ENCODE peak calls at places on chromosome 17, in five cellular contexts. O is HEK293T; Z is GM12891; Y is HS-5; C is activated T-cell treated with anti-CD3 and anti-CD28 coated beads, Interleukin-2, amount 50 U/mL, for 4 hours. L is an unnamed sample.

GRCh38 chr17:20121359-20122235 is 112.4 kb downstream of the SPECC1 start:
- DNase-seq in O (peak), Z (peak), C (peak), Y (peak), L (peak)

GRCh38 chr17:34762078-34762477 is 182.7 kb downstream of the TMEM132E start:
- DNase-seq in Y (no peak), O (no peak), C (no peak), Z (no peak), L (no peak)

GRCh38 chr17:76740329-76741118 is 2.6 kb downstream of the MFSD11 start:
- DNase-seq in Y (no peak), C (no peak), Z (no peak), O (no peak), L (no peak)

GRCh38 chr17:6244253-6244652 is 174.1 kb downstream of the WSCD1 start:
- DNase-seq in Y (no peak), Z (no peak), C (no peak), O (no peak), L (no peak)

GRCh38 chr17:45256114-45256966 is 5.6 kb downstream of the SPATA32 start:
- DNase-seq in Z (no peak), Y (no peak), O (no peak), C (no peak), L (no peak)

GRCh38 chr17:45889579-45889978 is 4.8 kb upstream of the MAPT start:
- DNase-seq in Z (no peak), C (no peak), O (peak), Y (no peak), L (no peak)

GRCh38 chr17:29179232-29180036 is 764 bp downstream of the MYO18A start:
- DNase-seq in C (no peak), O (no peak), Z (no peak), Y (no peak), L (peak)

GRCh38 chr17:38512473-38513058 is 84.3 kb downstream of the ARHGAP23 start:
- DNase-seq in Z (no peak), Y (no peak), O (no peak), C (no peak), L (no peak)

GRCh38 chr17:64599187-64599676 is 62.9 kb downstream of the SMURF2 start:
- DNase-seq in Y (no peak), Z (no peak), C (peak), O (no peak), L (no peak)

GRCh38 chr17:38716368-38717005 is 11.4 kb downstream of the MLLT6 start:
- DNase-seq in Y (no peak), Z (no peak), O (no peak), C (no peak), L (no peak)

GRCh38 chr17:57938061-57938502 is 17.1 kb downstream of the CUEDC1 start:
- DNase-seq in O (no peak), Y (no peak), C (no peak), Z (no peak), L (no peak)

GRCh38 chr17:37747222-37747621 is 2.4 kb upstream of the HNF1B start:
- DNase-seq in Y (no peak), O (no peak), C (no peak), Z (no peak), L (no peak)

GRCh38 chr17:57803026-57803425 is 46.8 kb downstream of the MRPS23 start:
- DNase-seq in O (no peak), Z (no peak), Y (no peak), C (no peak), L (peak)

GRCh38 chr17:83151056-83151441 is 71.6 kb downstream of the METRNL start:
- DNase-seq in O (no peak), Y (no peak), C (no peak), Z (no peak), L (no peak)

GRCh38 chr17:44095647-44096496 is 25.3 kb downstream of the G6PC3 start:
- DNase-seq in Y (peak), C (no peak), Z (no peak), O (peak), L (peak)

GRCh38 chr17:42720996-42721583 is 23.8 kb downstream of the EZH1 start:
- DNase-seq in Z (no peak), O (peak), Y (peak), C (no peak), L (peak)

GRCh38 chr17:77526728-77527355 is 386.1 kb downstream of the SEC14L1 start:
- DNase-seq in O (no peak), Y (no peak), Z (no peak), C (no peak), L (no peak)

GRCh38 chr17:64081802-64082799 is 47.8 kb downstream of the ERN1 start:
- DNase-seq in Z (no peak), C (no peak), Y (no peak), O (peak), L (no peak)

GRCh38 chr17:79519152-79519523 is 91.7 kb downstream of the RBFOX3 start:
- DNase-seq in O (no peak), Z (no peak), Y (no peak), C (no peak), L (no peak)

GRCh38 chr17:74212262-74212912 is 984 bp upstream of the TTYH2 start:
- DNase-seq in O (no peak), C (no peak), Y (no peak), Z (no peak), L (no peak)

GRCh38 chr17:15216481-15216880 is 48.6 kb downstream of the PMP22 start:
- DNase-seq in Z (no peak), Y (no peak), O (no peak), C (no peak), L (no peak)

GRCh38 chr17:66560691-66561090 is 258.3 kb downstream of the PRKCA start:
- DNase-seq in O (no peak), Y (no peak), Z (no peak), C (no peak), L (no peak)